ENCODE peak calls at places on chromosome 20, in five cellular contexts. One of them, this sample, is unnamed.

GRCh38 chr20:4730782-4731181 is 9.1 kb downstream of the PRND start:
- DNase-seq in heart right ventricle: no peak
- DNase-seq in WERI-Rb-1: no peak
- DNase-seq in heart left ventricle: no peak
- DNase-seq in BJ: no peak
- DNase-seq in this sample: no peak

GRCh38 chr20:50278684-50279531 is 88.3 kb downstream of the CEBPB start:
- DNase-seq in heart right ventricle: peak
- DNase-seq in WERI-Rb-1: peak
- DNase-seq in heart left ventricle: peak
- DNase-seq in BJ: no peak
- DNase-seq in this sample: no peak

GRCh38 chr20:47805951-47806350 is 20.7 kb upstream of the SULF2 start:
- DNase-seq in heart right ventricle: no peak
- DNase-seq in WERI-Rb-1: no peak
- DNase-seq in heart left ventricle: no peak
- DNase-seq in BJ: no peak
- DNase-seq in this sample: no peak

GRCh38 chr20:41848180-41848579 is 230.0 kb upstream of the CHD6 start:
- DNase-seq in heart right ventricle: no peak
- DNase-seq in WERI-Rb-1: no peak
- DNase-seq in heart left ventricle: no peak
- DNase-seq in BJ: no peak
- DNase-seq in this sample: no peak

GRCh38 chr20:62875419-62876355 is 14.1 kb upstream of the TCFL5 start:
- DNase-seq in heart right ventricle: peak
- DNase-seq in WERI-Rb-1: peak
- DNase-seq in heart left ventricle: peak
- DNase-seq in BJ: no peak
- DNase-seq in this sample: peak

GRCh38 chr20:22450540-22450939 is 133.8 kb downstream of the FOXA2 start:
- DNase-seq in heart right ventricle: no peak
- DNase-seq in WERI-Rb-1: no peak
- DNase-seq in heart left ventricle: no peak
- DNase-seq in BJ: no peak
- DNase-seq in this sample: no peak

GRCh38 chr20:13141541-13141940 is 79.5 kb upstream of the ISM1 start:
- DNase-seq in heart right ventricle: no peak
- DNase-seq in WERI-Rb-1: no peak
- DNase-seq in heart left ventricle: no peak
- DNase-seq in BJ: no peak
- DNase-seq in this sample: no peak

GRCh38 chr20:52150440-52151258 is 40.9 kb downstream of the ZFP64 start:
- DNase-seq in heart right ventricle: no peak
- DNase-seq in WERI-Rb-1: peak
- DNase-seq in heart left ventricle: no peak
- DNase-seq in BJ: peak
- DNase-seq in this sample: no peak

GRCh38 chr20:35030136-35030535 is 62.5 kb downstream of the TRPC4AP start:
- DNase-seq in heart right ventricle: no peak
- DNase-seq in WERI-Rb-1: no peak
- DNase-seq in heart left ventricle: no peak
- DNase-seq in BJ: no peak
- DNase-seq in this sample: no peak

GRCh38 chr20:6819599-6819998 is 52.1 kb downstream of the BMP2 start:
- DNase-seq in heart right ventricle: no peak
- DNase-seq in WERI-Rb-1: no peak
- DNase-seq in heart left ventricle: no peak
- DNase-seq in BJ: no peak
- DNase-seq in this sample: no peak

GRCh38 chr20:50572922-50573777 is 63.0 kb downstream of the PTPN1 start:
- DNase-seq in heart right ventricle: no peak
- DNase-seq in WERI-Rb-1: no peak
- DNase-seq in heart left ventricle: no peak
- DNase-seq in BJ: no peak
- DNase-seq in this sample: peak

GRCh38 chr20:23161968-23162696 is 76.0 kb upstream of the CD93 start:
- DNase-seq in heart right ventricle: peak
- DNase-seq in WERI-Rb-1: no peak
- DNase-seq in heart left ventricle: peak
- DNase-seq in BJ: no peak
- DNase-seq in this sample: peak

GRCh38 chr20:49386848-49387605 is 95.4 kb downstream of the KCNB1 start:
- DNase-seq in heart right ventricle: no peak
- DNase-seq in WERI-Rb-1: no peak
- DNase-seq in heart left ventricle: no peak
- DNase-seq in BJ: no peak
- DNase-seq in this sample: no peak

DNA sequence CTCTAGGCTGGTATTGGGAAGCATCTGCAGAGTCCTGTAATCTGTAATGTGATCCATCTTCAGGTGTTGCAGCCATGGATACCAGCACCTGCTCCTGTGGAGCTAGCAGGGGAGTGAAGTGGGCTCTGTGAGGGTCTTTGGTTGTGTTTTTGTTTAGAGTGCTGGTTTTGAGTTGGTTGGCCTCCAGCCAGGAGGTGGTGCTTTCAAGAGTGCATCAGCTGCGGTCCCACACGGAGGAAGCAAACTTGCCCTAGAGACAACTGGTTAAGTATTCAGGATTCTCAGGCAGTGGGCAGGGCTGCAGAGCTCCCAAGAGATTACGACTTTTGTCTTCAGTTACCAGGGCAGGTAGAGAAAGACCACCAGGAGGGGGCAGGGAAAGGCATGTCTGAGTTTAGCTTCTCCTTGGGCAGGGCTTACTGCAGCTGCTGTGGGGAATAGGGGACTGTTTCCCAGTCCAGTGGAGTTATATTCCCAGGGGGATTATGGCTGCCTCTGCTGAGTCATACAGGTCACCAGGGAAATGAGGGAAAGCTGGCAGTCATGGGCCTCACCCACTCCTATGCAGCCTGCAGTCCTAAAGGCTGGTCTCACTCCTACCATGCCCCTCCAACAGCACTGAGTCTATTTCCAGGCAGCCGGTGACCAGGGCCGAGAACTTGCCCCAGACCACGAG is 64.4 kb downstream of the TTI1 start:
- DNase-seq in heart right ventricle: no peak
- DNase-seq in WERI-Rb-1: peak
- DNase-seq in heart left ventricle: no peak
- DNase-seq in BJ: no peak
- DNase-seq in this sample: peak
- TF ChIP-seq CTCF in heart right ventricle: no peak
- TF ChIP-seq CTCF in WERI-Rb-1: no peak
- TF ChIP-seq CTCF in heart left ventricle: no peak
- TF ChIP-seq CTCF in BJ: no peak
- TF ChIP-seq CTCF in this sample: peak

DNA sequence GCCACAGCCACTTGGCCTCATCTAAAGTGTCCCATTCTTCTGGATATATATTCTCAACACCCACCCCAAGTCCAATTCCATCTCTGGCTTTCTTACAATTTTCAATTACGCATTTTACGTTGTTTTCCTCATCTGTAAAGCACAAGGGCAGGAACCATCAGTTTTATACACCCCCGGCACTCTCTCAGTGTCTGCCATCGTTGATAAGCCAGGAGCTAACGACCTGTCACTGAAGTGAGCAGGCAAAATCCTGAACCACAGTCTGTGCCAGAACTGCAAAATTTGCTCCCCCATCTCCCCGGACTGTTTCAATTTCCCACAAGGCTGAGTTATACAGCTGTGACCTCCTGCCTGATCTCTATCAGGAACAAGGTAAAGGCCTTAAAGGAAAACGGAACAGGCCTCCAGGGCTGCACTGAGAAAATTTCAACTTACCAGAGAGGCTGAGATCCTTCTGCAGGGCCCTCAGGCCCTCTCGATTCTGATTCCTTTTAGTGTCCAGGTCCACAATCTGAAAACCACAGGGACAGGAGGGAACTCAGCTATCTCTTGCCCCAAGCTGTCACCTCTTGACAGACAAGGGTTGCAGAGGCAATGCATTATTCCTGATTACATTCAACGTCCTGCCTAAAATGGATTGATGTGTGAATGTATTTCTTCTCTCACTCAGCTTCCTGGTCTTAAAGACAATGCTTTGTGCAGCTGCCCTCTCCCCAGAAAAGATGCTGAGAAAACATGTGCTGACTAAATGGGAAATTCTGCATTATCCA is 1.8 kb downstream of the PDRG1 start:
- DNase-seq in heart right ventricle: no peak
- DNase-seq in WERI-Rb-1: no peak
- DNase-seq in heart left ventricle: no peak
- DNase-seq in BJ: no peak
- DNase-seq in this sample: no peak
- H3K4me3 ChIP-seq in heart right ventricle: peak
- H3K4me3 ChIP-seq in WERI-Rb-1: no peak
- H3K4me3 ChIP-seq in heart left ventricle: peak
- H3K4me3 ChIP-seq in BJ: no peak
- H3K4me3 ChIP-seq in this sample: no peak

GRCh38 chr20:840858-841567 is 7.5 kb downstream of the FAM110A start:
- DNase-seq in heart right ventricle: no peak
- DNase-seq in WERI-Rb-1: no peak
- DNase-seq in heart left ventricle: no peak
- DNase-seq in BJ: no peak
- DNase-seq in this sample: no peak
- TF ChIP-seq CTCF in heart right ventricle: no peak
- TF ChIP-seq CTCF in WERI-Rb-1: no peak
- TF ChIP-seq CTCF in heart left ventricle: no peak
- TF ChIP-seq CTCF in BJ: no peak
- TF ChIP-seq CTCF in this sample: no peak

GRCh38 chr20:43959920-43960227 is 45.2 kb downstream of the TOX2 start:
- DNase-seq in heart right ventricle: no peak
- DNase-seq in WERI-Rb-1: no peak
- DNase-seq in heart left ventricle: no peak
- DNase-seq in BJ: no peak
- DNase-seq in this sample: no peak
- H3K4me3 ChIP-seq in heart right ventricle: no peak
- H3K4me3 ChIP-seq in WERI-Rb-1: no peak
- H3K4me3 ChIP-seq in heart left ventricle: no peak
- H3K4me3 ChIP-seq in BJ: no peak
- H3K4me3 ChIP-seq in this sample: no peak

GRCh38 chr20:3364323-3365013 is 43.0 kb downstream of the DNAAF9 start:
- DNase-seq in heart right ventricle: no peak
- DNase-seq in WERI-Rb-1: no peak
- DNase-seq in heart left ventricle: no peak
- DNase-seq in BJ: peak
- DNase-seq in this sample: no peak
- TF ChIP-seq CTCF in heart right ventricle: no peak
- TF ChIP-seq CTCF in WERI-Rb-1: no peak
- TF ChIP-seq CTCF in heart left ventricle: no peak
- TF ChIP-seq CTCF in BJ: no peak
- TF ChIP-seq CTCF in this sample: no peak

DNA sequence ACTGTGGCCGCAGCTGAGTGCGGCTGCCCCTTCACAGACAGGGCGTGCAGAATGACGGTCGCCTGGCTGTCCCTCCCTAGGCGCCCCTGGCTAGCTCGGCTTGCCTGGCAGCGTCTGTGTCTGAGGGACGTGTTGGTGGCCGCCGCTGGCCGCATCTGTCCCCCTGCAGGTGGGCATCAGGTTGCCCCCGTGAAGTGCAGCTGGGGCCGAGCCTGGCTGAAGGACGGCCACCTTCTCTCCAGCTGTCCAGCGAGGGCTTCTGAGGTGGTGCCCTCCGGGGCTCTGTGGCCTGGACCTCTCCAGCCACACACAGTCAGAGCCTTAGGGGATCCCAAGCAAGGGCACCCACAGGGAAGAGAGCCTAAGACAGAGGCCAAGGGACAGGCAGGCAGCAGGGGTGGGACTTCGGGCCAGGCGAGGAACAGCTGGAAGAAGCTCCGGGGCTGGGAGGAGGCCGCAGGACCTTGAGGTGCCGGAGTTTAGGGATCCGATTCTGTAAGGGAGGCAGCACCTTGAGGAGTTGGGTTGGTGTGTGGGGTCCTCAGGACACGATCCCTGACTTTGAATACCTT is 89.0 kb upstream of the EPB41L1 start:
- DNase-seq in heart right ventricle: no peak
- DNase-seq in WERI-Rb-1: no peak
- DNase-seq in heart left ventricle: no peak
- DNase-seq in BJ: no peak
- DNase-seq in this sample: no peak
- H3K4me3 ChIP-seq in heart right ventricle: peak
- H3K4me3 ChIP-seq in WERI-Rb-1: no peak
- H3K4me3 ChIP-seq in heart left ventricle: peak
- H3K4me3 ChIP-seq in BJ: peak
- H3K4me3 ChIP-seq in this sample: peak

DNA sequence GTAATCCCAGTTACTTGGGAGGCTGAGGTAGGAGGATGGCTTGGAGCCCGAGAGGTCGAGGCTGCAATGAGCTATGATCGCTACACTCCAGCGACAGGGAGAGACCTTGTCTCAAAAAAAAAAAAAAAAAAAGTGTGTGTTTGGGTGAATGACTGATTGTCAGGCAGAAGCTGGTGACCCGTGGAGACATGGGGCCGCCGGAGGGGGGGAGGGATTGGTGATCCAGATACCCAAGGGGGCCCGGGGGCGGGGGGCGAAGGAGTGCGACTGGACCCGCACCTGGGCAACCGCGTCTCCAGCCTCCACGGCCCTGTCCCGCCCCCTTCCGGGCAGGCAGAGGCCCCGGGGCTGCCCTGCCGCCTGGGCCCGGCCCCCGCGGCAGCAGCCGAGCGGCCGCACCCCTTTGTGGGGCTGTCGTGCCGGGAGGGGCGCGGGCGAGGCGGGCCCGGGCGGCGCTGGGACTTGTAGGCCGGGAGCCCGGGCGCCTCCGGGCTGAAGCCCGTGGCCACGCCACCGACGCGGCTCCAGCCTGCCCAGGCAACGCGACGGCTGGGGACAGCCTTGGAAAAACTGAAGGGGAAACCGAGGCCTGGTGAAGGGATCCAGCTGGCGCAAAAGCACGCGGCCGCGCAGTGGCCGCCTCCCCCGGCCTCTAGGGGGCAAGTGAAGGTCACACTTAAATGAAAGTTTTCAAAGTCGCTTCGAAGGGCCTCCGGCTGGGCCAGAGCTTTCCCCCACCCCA is 2.1 kb upstream of the RBM38 start:
- DNase-seq in heart right ventricle: peak
- DNase-seq in WERI-Rb-1: no peak
- DNase-seq in heart left ventricle: peak
- DNase-seq in BJ: peak
- DNase-seq in this sample: no peak
- TF ChIP-seq CTCF in heart right ventricle: peak
- TF ChIP-seq CTCF in WERI-Rb-1: no peak
- TF ChIP-seq CTCF in heart left ventricle: peak
- TF ChIP-seq CTCF in BJ: peak
- TF ChIP-seq CTCF in this sample: peak

This sample was measured in retinal pigment epithelial cell.